ENCODE peak calls at places on chromosomes 13 and 19, in seven cellular contexts. V, W, N, H, B, U and O are unnamed samples.

GRCh38 chr19:12774588-12775555 is at the start of gene HOOK2:
- DNase-seq in V (no peak), W (peak), N (peak), H (peak), B (no peak), U (no peak), O (no peak)

GRCh38 chr19:543912-544608 is at the start of gene GZMM:
- DNase-seq in V (no peak), W (no peak), N (peak), H (no peak), B (no peak), U (no peak), O (peak)

GRCh38 chr19:12947702-12948596 is 2.3 kb downstream of the RAD23A start:
- DNase-seq in V (no peak), W (peak), N (no peak), H (no peak), B (no peak), U (no peak), O (peak)

GRCh38 chr13:44974056-44974798 is 15.0 kb downstream of the NUFIP1 start:
- DNase-seq in V (peak), W (no peak), N (no peak), H (peak), B (no peak), U (no peak), O (no peak)

GRCh38 chr19:990119-990571 is 6.0 kb downstream of the WDR18 start:
- DNase-seq in V (peak), W (no peak), N (no peak), H (no peak), B (no peak), U (no peak), O (no peak)

GRCh38 chr19:44753932-44754742 is 5.6 kb downstream of the BCL3 start:
- DNase-seq in V (peak), W (peak), N (peak), H (no peak), B (no peak), U (peak), O (peak)

GRCh38 chr13:97221046-97221445 is 1.1 kb upstream of the MBNL2 start:
- DNase-seq in V (no peak), W (no peak), N (no peak), H (peak), B (no peak), U (no peak), O (no peak)

GRCh38 chr19:19533826-19534225 is 4.2 kb upstream of the CILP2 start:
- DNase-seq in V (no peak), W (no peak), N (no peak), H (no peak), B (no peak), U (no peak), O (no peak)

GRCh38 chr13:51221674-51222509 is at the start of gene FAM124A:
- DNase-seq in V (peak), W (peak), N (no peak), H (no peak), B (no peak), U (no peak), O (peak)